ENCODE peak calls at places on chromosome 13, in nine cellular contexts. M is choroid plexus epithelial cell, B is K562, Q is lower leg skin, H is endodermal cell, S is spleen, D is heart right ventricle, F is psoas muscle, N is mucosa of descending colon. O is an unnamed sample.

GRCh38 chr13:47897411-47898050 is 103.5 kb downstream of the SUCLA2 start:
- DNase-seq in S (no peak), F (no peak), Q (no peak), B (no peak), N (no peak), D (no peak), H (peak; percentile 87), M (peak; percentile 75), O (no peak)

GRCh38 chr13:103883152-103883551 is 816.9 kb upstream of the SLC10A2 start:
- DNase-seq in B (no peak), Q (peak; percentile 87), S (peak; percentile 75), H (peak; percentile 90), F (peak; percentile 79), M (peak; percentile 96), D (peak; percentile 70), N (peak; percentile 56), O (no peak)

GRCh38 chr13:108146642-108147041 is 68.7 kb downstream of the LIG4 start:
- DNase-seq in D (no peak), N (no peak), Q (no peak), S (no peak), F (no peak), H (no peak), M (no peak), B (no peak), O (no peak)

GRCh38 chr13:21673592-21674270 is 2.9 kb downstream of the FGF9 start:
- DNase-seq in S (peak; percentile 86), N (peak; percentile 69), F (peak; percentile 52), Q (no peak), H (peak; percentile 84), B (peak; percentile 27), D (no peak), M (peak; percentile 41), O (peak; percentile 84)

GRCh38 chr13:51444922-51445321 is 7.9 kb downstream of the INTS6 start:
- DNase-seq in N (no peak), H (no peak), F (no peak), M (peak; percentile 81), Q (no peak), S (no peak), D (no peak), B (no peak), O (no peak)

GRCh38 chr13:50892162-50892944 is 17.2 kb upstream of the RNASEH2B start:
- DNase-seq in S (peak; percentile 85), B (no peak), F (no peak), D (no peak), N (peak; percentile 60), H (no peak), Q (no peak), M (no peak), O (no peak)

GRCh38 chr13:41452462-41452861 is 4.9 kb upstream of the RGCC start:
- DNase-seq in D (no peak), H (no peak), B (no peak), F (no peak), N (no peak), M (no peak), S (no peak), Q (no peak), O (no peak)

GRCh38 chr13:25973085-25973484 is 78.7 kb downstream of the SHISA2 start:
- DNase-seq in M (no peak), F (peak; percentile 14), H (peak; percentile 68), S (peak; percentile 54), B (no peak), D (no peak), N (no peak), Q (no peak), O (no peak)

GRCh38 chr13:113653264-113654174 is 4.5 kb downstream of the ATP4B start:
- DNase-seq in N (peak; percentile 45), B (peak; percentile 18), H (peak; percentile 54), S (peak; percentile 52), D (no peak), F (no peak), Q (no peak), M (peak; percentile 15), O (no peak)

GRCh38 chr13:29520671-29521070 is 74.8 kb downstream of the SLC7A1 start:
- DNase-seq in M (peak; percentile 92), Q (no peak), H (no peak), D (no peak), S (no peak), B (no peak), N (no peak), F (no peak), O (no peak)

GRCh38 chr13:75402787-75403186 is 79.2 kb downstream of the TBC1D4 start:
- DNase-seq in B (no peak), S (no peak), F (no peak), M (no peak), N (no peak), Q (no peak), H (no peak), D (peak; percentile 71), O (no peak)

GRCh38 chr13:51873419-51873818 is 11.7 kb downstream of the CCDC70 start:
- DNase-seq in D (no peak), Q (no peak), B (no peak), N (no peak), H (no peak), M (no peak), F (no peak), S (no peak), O (no peak)

GRCh38 chr13:63156816-63157215 is 1741.2 kb upstream of the PCDH20 start:
- DNase-seq in N (no peak), M (peak; percentile 3), H (no peak), Q (no peak), B (no peak), S (no peak), F (no peak), D (no peak), O (no peak)

GRCh38 chr13:111449041-111449440 is 128.6 kb downstream of the TEX29 start:
- DNase-seq in S (no peak), D (no peak), H (no peak), M (no peak), N (no peak), F (no peak), Q (no peak), B (no peak), O (no peak)

GRCh38 chr13:60562081-60562764 is 165.2 kb downstream of the TDRD3 start:
- DNase-seq in F (no peak), Q (no peak), D (no peak), N (no peak), M (peak; percentile 35), H (no peak), B (no peak), S (no peak), O (no peak)

GRCh38 chr13:114328034-114328433 is 13.7 kb downstream of the CHAMP1 start:
- DNase-seq in B (no peak), Q (no peak), H (no peak), D (no peak), M (no peak), N (no peak), F (no peak), S (no peak), O (no peak)

GRCh38 chr13:45786293-45786920 is 65.1 kb downstream of the SIAH3 start:
- DNase-seq in M (no peak), S (no peak), H (no peak), D (peak; percentile 16), F (no peak), B (no peak), N (no peak), Q (no peak), O (no peak)

GRCh38 chr13:26539738-26540292 is 17.7 kb upstream of the WASF3 start:
- DNase-seq in H (no peak), N (no peak), D (no peak), F (no peak), M (no peak), B (no peak), S (no peak), Q (peak; percentile 29), O (no peak)

GRCh38 chr13:27018230-27018875 is 153.3 kb downstream of the USP12 start:
- DNase-seq in F (no peak), M (no peak), S (no peak), Q (no peak), D (no peak), N (no peak), H (peak; percentile 17), B (no peak), O (no peak)

DNA sequence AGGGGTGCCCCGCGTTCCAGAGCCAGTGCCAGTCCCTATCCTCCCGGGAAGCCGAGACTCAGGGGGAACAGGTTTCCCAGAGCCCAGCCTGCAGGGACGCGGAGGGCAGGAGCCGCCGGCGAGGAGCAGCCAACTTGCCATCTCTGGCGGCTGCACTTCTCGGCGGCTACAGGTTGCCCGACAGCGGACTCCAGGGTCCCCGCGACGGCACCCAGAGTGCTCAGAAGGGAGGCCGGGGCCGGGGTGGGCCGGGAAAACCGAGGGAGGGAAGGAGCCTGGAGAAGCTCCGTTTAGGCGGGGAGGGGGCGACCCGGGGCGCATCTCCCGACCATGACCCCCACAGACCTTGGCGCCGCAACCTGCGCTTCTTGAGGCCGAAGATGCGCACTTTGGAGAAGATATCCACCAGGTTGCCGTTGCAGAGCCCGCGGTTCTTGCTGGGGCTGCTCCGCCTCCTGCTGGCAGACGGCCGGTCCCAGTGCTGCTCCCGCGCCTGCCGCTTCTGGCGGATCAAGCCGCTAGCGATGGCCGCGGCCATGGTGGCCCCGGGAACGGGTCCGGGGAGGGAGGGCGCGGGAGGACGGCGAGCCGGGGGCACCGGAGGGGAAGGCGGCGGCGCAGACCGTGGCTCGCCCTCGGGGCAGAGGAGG is 463.8 kb downstream of the ITGBL1 start:
- DNase-seq in D (no peak), Q (no peak), M (peak; percentile 56), H (peak; percentile 91), B (no peak), S (no peak), N (peak; percentile 36), F (peak; percentile 17), O (peak; percentile 17)
- TF ChIP-seq CTCF in D (no peak), Q (no peak), M (peak; percentile 64), H (peak; percentile 79), B (no peak), S (no peak), N (no peak), F (no peak), O (no peak)

DNA sequence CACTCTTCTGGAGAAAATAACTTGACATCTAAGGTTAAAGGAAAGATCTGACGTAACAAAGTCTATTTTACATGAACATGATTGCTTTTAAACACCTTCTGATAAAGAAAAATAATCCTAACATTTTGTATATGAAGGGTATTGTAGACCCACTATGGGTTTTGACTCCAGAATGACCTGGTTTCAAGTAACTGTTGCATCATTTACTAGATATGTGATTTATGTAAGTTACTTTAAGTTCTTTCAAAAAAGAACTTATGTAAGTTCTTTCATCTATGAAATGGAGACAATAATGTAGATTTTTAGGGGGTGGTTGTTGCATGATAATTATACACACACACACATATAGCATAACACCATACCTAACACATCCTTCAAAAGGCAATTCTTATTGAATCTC is 147.6 kb upstream of the MIR17HG start:
- DNase-seq in B (no peak), N (no peak), M (no peak), H (no peak), D (no peak), S (no peak), Q (no peak), F (no peak), O (no peak)
- TF ChIP-seq CTCF in B (no peak), N (no peak), M (no peak), H (no peak), D (no peak), S (no peak), Q (no peak), F (no peak), O (no peak)

GRCh38 chr13:59459972-59460371 is 703.8 kb downstream of the DIAPH3 start:
- DNase-seq in N (no peak), D (no peak), H (no peak), M (peak; percentile 36), S (no peak), F (no peak), Q (no peak), B (no peak), O (no peak)
- TF ChIP-seq CTCF in N (no peak), D (no peak), H (no peak), M (peak; percentile 18), S (no peak), F (no peak), Q (no peak), B (peak; percentile 22), O (no peak)

GRCh38 chr13:76792680-76793334 is 93.4 kb downstream of the KCTD12 start:
- DNase-seq in N (no peak), F (no peak), B (no peak), D (peak; percentile 68), M (peak; percentile 87), Q (peak; percentile 42), H (no peak), S (no peak), O (no peak)
- TF ChIP-seq CTCF in N (no peak), F (no peak), B (no peak), D (no peak), M (peak; percentile 49), Q (no peak), H (no peak), S (no peak), O (no peak)

O was measured in GM13977.